ENCODE peak calls at places on chromosomes 6 and 20, in six cellular contexts. D, Z, A, T, P and E are unnamed samples.

GRCh38 chr6:39835856-39836442 is 43.8 kb downstream of the DAAM2 start:
- DNase-seq in A (no peak), D (no peak), Z (peak), P (no peak), T (no peak), E (no peak)

GRCh38 chr20:39855799-39856198 is 833.2 kb downstream of the MAFB start:
- DNase-seq in P (no peak), Z (no peak), D (no peak), T (no peak), A (no peak), E (no peak)

GRCh38 chr20:61896058-61896961 is 169.4 kb downstream of the TAF4 start:
- DNase-seq in P (peak), D (peak), T (no peak), Z (no peak), A (peak), E (no peak)

GRCh38 chr6:47034421-47034820 is 7.7 kb downstream of the ADGRF1 start:
- DNase-seq in D (no peak), T (no peak), Z (no peak), A (no peak), P (no peak), E (no peak)

GRCh38 chr20:46040902-46041535 is 12.0 kb downstream of the SLC12A5 start:
- DNase-seq in A (peak), D (no peak), T (no peak), Z (no peak), P (peak), E (no peak)

GRCh38 chr6:169101981-169102380 is 151.7 kb downstream of the THBS2 start:
- DNase-seq in P (no peak), T (no peak), Z (peak), D (no peak), A (no peak), E (no peak)

GRCh38 chr20:49207071-49207470 is 12.1 kb upstream of the DDX27 start:
- DNase-seq in Z (no peak), P (no peak), A (no peak), D (no peak), T (no peak), E (no peak)

GRCh38 chr6:127939442-127940066 is 38.7 kb upstream of the THEMIS start:
- DNase-seq in A (no peak), P (no peak), Z (peak), T (no peak), D (no peak), E (no peak)

GRCh38 chr20:48631114-48632016 is 196.4 kb downstream of the PREX1 start:
- DNase-seq in D (no peak), Z (no peak), T (no peak), P (no peak), A (no peak), E (no peak)

GRCh38 chr6:25172819-25173218 is 106.4 kb upstream of the CARMIL1 start:
- DNase-seq in D (no peak), Z (peak), A (no peak), T (peak), P (no peak), E (no peak)

GRCh38 chr6:41555326-41556300 is 9.4 kb downstream of the FOXP4 start:
- DNase-seq in T (no peak), Z (no peak), A (no peak), P (no peak), D (no peak), E (no peak)

GRCh38 chr20:50019466-50020256 is 36.9 kb downstream of the SNAI1 start:
- DNase-seq in A (no peak), D (no peak), P (no peak), T (no peak), Z (no peak), E (no peak)

GRCh38 chr6:147699637-147700036 is 191.1 kb downstream of the SAMD5 start:
- DNase-seq in T (peak), A (no peak), Z (no peak), P (no peak), D (no peak), E (no peak)

GRCh38 chr6:53725791-53726575 is 60.4 kb upstream of the KLHL31 start:
- DNase-seq in D (peak), T (peak), A (peak), Z (no peak), P (peak), E (peak)

GRCh38 chr6:113908801-113909200 is 51.7 kb downstream of the MARCKS start:
- DNase-seq in T (no peak), Z (no peak), A (no peak), P (no peak), D (no peak), E (no peak)

GRCh38 chr6:13668291-13668928 is 43.2 kb downstream of the RANBP9 start:
- DNase-seq in Z (no peak), P (no peak), D (no peak), A (no peak), T (no peak), E (no peak)

GRCh38 chr6:80132942-80133517 is 26.6 kb downstream of the BCKDHB start:
- DNase-seq in T (peak), P (peak), A (peak), Z (no peak), D (no peak), E (peak)

GRCh38 chr6:39769012-39769411 is 23.2 kb upstream of the DAAM2 start:
- DNase-seq in A (no peak), D (no peak), Z (no peak), T (no peak), P (no peak), E (no peak)

GRCh38 chr20:16119909-16120308 is 453.3 kb downstream of the KIF16B start:
- DNase-seq in T (no peak), D (no peak), P (no peak), A (no peak), Z (no peak), E (no peak)

GRCh38 chr20:326645-327031 is 1.3 kb downstream of the SOX12 start:
- DNase-seq in T (no peak), Z (no peak), P (peak), A (peak), D (peak), E (peak)

GRCh38 chr20:20366896-20367680 is 816 bp upstream of the INSM1 start:
- DNase-seq in A (peak), Z (no peak), D (no peak), T (no peak), P (peak), E (no peak)

GRCh38 chr20:4297141-4297826 is 281.9 kb upstream of the RNF24 start:
- DNase-seq in Z (peak), T (no peak), D (no peak), A (no peak), P (no peak), E (no peak)

GRCh38 chr6:36280467-36280866 is 10.6 kb downstream of the PNPLA1 start:
- DNase-seq in D (no peak), Z (no peak), P (no peak), A (no peak), T (no peak), E (no peak)

GRCh38 chr6:109082178-109082577 is 12.5 kb downstream of the SESN1 start:
- DNase-seq in P (no peak), T (no peak), A (no peak), D (no peak), Z (no peak), E (no peak)

GRCh38 chr20:23691675-23692074 is 2.8 kb upstream of the CST4 start:
- DNase-seq in P (no peak), T (no peak), Z (no peak), D (no peak), A (no peak), E (no peak)

GRCh38 chr6:5435449-5435848 is 174.1 kb downstream of the FARS2 start:
- DNase-seq in A (no peak), P (no peak), D (no peak), T (no peak), Z (peak), E (no peak)

GRCh38 chr6:38322123-38322522 is 317.6 kb downstream of the BTBD9 start:
- DNase-seq in A (no peak), T (no peak), D (no peak), P (no peak), Z (no peak), E (no peak)

GRCh38 chr6:129498950-129499870 is 210.8 kb downstream of the ARHGAP18 start:
- DNase-seq in T (no peak), D (no peak), P (peak), A (peak), Z (no peak), E (no peak)

GRCh38 chr20:20083796-20084195 is 31.5 kb downstream of the CFAP61 start:
- DNase-seq in Z (no peak), T (no peak), A (peak), D (no peak), P (peak), E (no peak)

GRCh38 chr6:169959129-169960002 is 207.9 kb downstream of the ERMARD start:
- DNase-seq in T (no peak), D (peak), A (no peak), Z (no peak), P (no peak), E (peak)

GRCh38 chr6:56359201-56359899 is 112.0 kb upstream of the COL21A1 start:
- DNase-seq in A (peak), T (peak), P (peak), Z (no peak), D (no peak), E (no peak)

GRCh38 chr20:3559231-3559630 is 88.4 kb downstream of the ATRN start:
- DNase-seq in Z (no peak), T (no peak), D (no peak), A (no peak), P (no peak), E (no peak)

GRCh38 chr6:125995972-125996580 is 9.7 kb downstream of the TRMT11 start:
- DNase-seq in P (peak), A (peak), Z (no peak), D (peak), T (no peak), E (peak)

DNA sequence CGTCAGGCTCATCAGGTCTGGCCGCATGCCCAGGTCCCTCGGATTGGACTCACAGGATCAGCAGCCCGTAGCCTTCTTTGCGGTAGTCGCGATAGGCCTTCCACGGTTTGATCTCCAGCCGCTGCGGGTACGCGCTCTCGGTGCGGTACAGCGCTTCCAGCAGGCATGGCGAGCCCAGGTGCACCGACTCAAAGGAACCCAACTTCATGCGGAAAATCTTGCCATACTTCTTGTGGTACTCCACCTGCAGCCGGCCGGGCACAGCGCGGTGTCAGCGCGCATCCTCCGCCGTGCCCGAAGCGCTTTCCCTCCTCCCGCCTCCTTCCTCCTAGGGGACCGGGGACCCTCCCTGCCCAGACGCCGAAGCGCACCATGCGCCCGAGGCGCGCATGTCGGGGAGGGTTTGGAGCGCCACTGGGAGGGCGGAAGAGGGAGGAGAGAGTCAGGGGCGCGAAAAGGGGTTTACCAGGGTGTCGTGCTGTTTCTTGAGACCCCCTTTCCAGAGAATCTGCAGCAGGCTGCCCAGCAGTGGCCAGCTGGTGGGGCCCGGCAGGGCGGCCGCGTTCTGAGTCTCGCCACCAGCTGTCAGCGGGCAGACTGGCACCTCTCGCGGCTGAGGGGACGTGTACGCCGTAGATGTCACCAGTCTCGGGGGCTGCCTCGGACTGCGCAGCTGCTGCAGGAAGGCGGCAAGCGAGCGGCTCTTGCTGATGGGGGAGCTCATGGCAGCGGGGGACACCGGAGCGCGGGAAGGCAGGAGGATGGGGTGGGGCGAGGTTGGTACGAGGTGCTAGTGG is 732 bp downstream of the CYP24A1 start:
- DNase-seq in D (no peak), Z (no peak), A (peak), P (peak), T (no peak), E (no peak)
- H3K4me3 ChIP-seq in D (no peak), Z (no peak), A (peak), P (peak), T (no peak), E (no peak)

DNA sequence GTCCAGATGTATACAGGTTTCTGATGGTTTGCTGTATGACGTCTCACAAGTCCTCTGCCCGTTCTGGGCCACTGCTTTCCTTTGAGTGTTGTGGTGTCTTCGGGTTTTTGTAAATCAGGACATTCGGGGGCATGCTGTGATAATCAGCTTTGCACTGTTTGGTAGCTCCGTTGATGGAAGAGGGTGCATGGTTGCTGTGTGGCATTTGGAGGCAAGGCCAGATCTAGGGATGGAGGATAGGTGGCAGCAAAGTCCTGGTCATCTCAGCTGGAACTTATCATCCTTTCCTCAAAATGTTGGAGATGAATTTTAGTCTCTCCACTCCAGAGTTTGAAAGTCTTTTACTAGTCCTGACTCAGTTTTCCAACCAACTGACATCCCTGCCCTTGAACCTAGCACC is 91.0 kb downstream of the SCP2D1 start:
- DNase-seq in Z (no peak), D (no peak), A (no peak), T (no peak), P (peak), E (no peak)
- TF ChIP-seq CTCF in Z (no peak), D (no peak), A (no peak), T (no peak), P (peak), E (no peak)

DNA sequence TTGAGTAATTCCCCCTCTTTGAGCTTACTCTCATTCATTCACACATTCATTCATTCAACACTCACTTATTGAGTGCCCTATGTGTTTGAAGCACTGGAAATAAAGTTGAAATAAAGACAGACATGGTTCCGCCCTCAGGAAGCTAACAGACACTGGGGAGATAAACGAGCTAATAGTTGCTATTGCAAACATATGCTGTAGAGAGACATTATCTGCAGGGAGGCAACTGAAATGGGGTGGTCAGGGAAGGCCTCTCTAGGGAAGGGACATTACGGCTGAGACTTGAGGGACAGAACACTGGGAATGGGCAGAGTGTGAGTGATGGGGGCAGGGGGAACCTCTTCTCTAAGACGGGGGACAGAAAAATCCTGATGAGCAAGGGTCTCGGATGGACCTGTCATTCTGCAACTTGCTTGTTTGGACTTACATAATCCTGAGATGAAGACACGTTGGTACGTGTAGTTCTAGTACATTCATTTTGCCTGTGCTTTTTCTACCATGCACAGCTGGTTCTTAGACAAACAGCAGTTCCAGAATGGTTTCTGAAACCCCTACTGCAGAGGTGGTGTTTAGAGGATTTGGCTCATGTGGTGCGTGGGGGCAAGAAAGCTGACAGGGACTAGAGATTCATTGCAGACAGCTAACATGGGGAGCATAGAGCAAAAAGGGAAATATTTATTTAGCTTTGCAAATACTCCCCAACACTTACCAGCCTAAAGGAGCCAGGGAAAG is 71.1 kb upstream of the BLCAP start:
- DNase-seq in Z (no peak), A (no peak), D (no peak), P (no peak), T (no peak), E (no peak)
- H3K4me3 ChIP-seq in Z (no peak), A (no peak), D (no peak), P (peak), T (no peak), E (no peak)

DNA sequence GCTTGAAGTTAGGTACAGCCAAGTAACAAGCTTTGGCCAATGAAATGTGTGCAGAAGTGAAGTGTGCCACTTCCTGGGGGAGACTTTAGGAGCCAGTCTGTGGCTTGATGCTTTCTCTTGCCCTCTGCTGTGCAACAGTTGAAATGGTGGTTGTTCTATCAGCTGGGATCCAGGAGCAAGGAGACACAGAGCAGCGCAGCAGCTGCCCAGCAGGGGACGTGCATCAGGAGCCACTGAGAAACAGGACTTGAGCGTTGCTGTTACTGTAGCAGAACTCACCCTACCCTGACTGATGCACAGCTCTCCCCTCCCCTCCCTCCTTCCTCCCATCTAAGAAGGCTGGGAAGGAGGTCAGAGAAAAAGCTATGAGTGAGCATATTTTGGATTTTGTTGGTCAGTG is 18.9 kb upstream of the CCN5 start:
- DNase-seq in Z (no peak), D (no peak), A (no peak), P (no peak), T (no peak), E (no peak)
- TF ChIP-seq CTCF in Z (peak), D (no peak), A (no peak), P (no peak), T (no peak), E (no peak)

GRCh38 chr20:25408890-25409289 is 1.4 kb downstream of the GINS1 start:
- DNase-seq in Z (no peak), D (no peak), T (no peak), P (no peak), A (no peak), E (no peak)
- H3K4me3 ChIP-seq in Z (no peak), D (no peak), T (no peak), P (peak), A (no peak), E (no peak)

GRCh38 chr6:30147096-30147495 is 11.2 kb downstream of the TRIM40 start:
- DNase-seq in Z (no peak), D (no peak), T (no peak), P (no peak), A (no peak), E (no peak)

GRCh38 chr6:30151580-30151979 is 9.4 kb downstream of the TRIM10 start:
- DNase-seq in D (no peak), A (no peak), P (no peak), T (no peak), Z (no peak), E (no peak)

GRCh38 chr6:30150671-30151395 is 10.2 kb downstream of the TRIM10 start:
- DNase-seq in A (no peak), P (no peak), D (no peak), Z (no peak), T (no peak), E (no peak)

GRCh38 chr6:30150151-30150550 is 10.9 kb downstream of the TRIM10 start:
- DNase-seq in A (no peak), Z (no peak), T (no peak), P (no peak), D (no peak), E (no peak)

GRCh38 chr6:30149234-30149633 is 11.8 kb downstream of the TRIM10 start:
- DNase-seq in Z (no peak), D (no peak), P (no peak), T (no peak), A (no peak), E (no peak)
- TF ChIP-seq CTCF in Z (no peak), D (no peak), P (no peak), T (no peak), A (peak), E (no peak)